ENCODE peak calls at places on chromosomes 7 and 10, in six cellular contexts. I, C, Y, B, K and A are unnamed samples.

GRCh38 chr10:78570633-78571032 is 498.1 kb upstream of the ZMIZ1 start:
- DNase-seq in B (no peak), I (no peak), C (peak), K (no peak), Y (no peak), A (no peak)

GRCh38 chr7:18859331-18859730 is 258.1 kb downstream of the TWIST1 start:
- DNase-seq in Y (no peak), K (no peak), I (peak), C (no peak), B (no peak), A (no peak)

GRCh38 chr7:17617857-17618651 is 319.6 kb downstream of the AHR start:
- DNase-seq in K (no peak), I (no peak), B (no peak), C (no peak), Y (no peak), A (no peak)

GRCh38 chr10:30151581-30152389 is 92.4 kb upstream of the JCAD start:
- DNase-seq in B (no peak), I (peak), C (no peak), K (peak), Y (no peak), A (no peak)

GRCh38 chr7:19519443-19519977 is 189.3 kb downstream of the POLR1F start:
- DNase-seq in B (no peak), Y (no peak), C (no peak), K (no peak), I (peak), A (no peak)

GRCh38 chr7:148702876-148703670 is 4.4 kb downstream of the CUL1 start:
- DNase-seq in I (no peak), K (no peak), Y (no peak), C (no peak), B (no peak), A (no peak)

GRCh38 chr10:92239600-92240288 is 51.1 kb downstream of the CPEB3 start:
- DNase-seq in C (peak), K (peak), B (peak), I (peak), Y (peak), A (peak)

GRCh38 chr10:62492012-62492869 is 118.1 kb downstream of the ZNF365 start:
- DNase-seq in K (peak), C (no peak), Y (no peak), I (peak), B (no peak), A (no peak)

GRCh38 chr10:62893036-62893435 is 76.9 kb upstream of the EGR2 start:
- DNase-seq in I (peak), K (no peak), Y (no peak), C (no peak), B (no peak), A (no peak)

GRCh38 chr7:37420931-37421330 is 27.7 kb downstream of the ELMO1 start:
- DNase-seq in K (no peak), B (no peak), C (no peak), Y (no peak), I (no peak), A (no peak)

GRCh38 chr7:31934551-31934950 is 135.7 kb downstream of the PDE1C start:
- DNase-seq in C (no peak), I (no peak), Y (no peak), K (no peak), B (no peak), A (no peak)

GRCh38 chr7:111091623-111092370 is 870 bp downstream of the LRRN3 start:
- DNase-seq in C (no peak), Y (no peak), B (no peak), I (no peak), K (no peak), A (no peak)

GRCh38 chr10:53754851-53755250 is 982.3 kb upstream of the MBL2 start:
- DNase-seq in C (no peak), K (peak), B (no peak), Y (no peak), I (no peak), A (no peak)

GRCh38 chr10:59770689-59771088 is 17.4 kb upstream of the MRLN start:
- DNase-seq in C (no peak), Y (no peak), I (no peak), B (no peak), K (no peak), A (no peak)

GRCh38 chr7:155998766-155999630 is 186.7 kb upstream of the SHH start:
- DNase-seq in C (no peak), B (no peak), I (no peak), K (no peak), Y (no peak), A (peak)

GRCh38 chr10:78365711-78366110 is 332.0 kb downstream of the RPS24 start:
- DNase-seq in Y (no peak), I (no peak), C (no peak), K (no peak), B (no peak), A (peak)

GRCh38 chr7:29878081-29878688 is 71.9 kb downstream of the WIPF3 start:
- DNase-seq in Y (no peak), K (peak), C (no peak), I (peak), B (no peak), A (no peak)

GRCh38 chr7:73717991-73718405 is 1.5 kb downstream of the STX1A start:
- DNase-seq in I (peak), Y (no peak), C (no peak), B (no peak), K (no peak), A (no peak)

GRCh38 chr10:15626937-15627336 is 92.8 kb downstream of the ITGA8 start:
- DNase-seq in C (no peak), K (no peak), B (no peak), I (no peak), Y (no peak), A (no peak)

GRCh38 chr7:51472873-51473272 is 156.3 kb upstream of the COBL start:
- DNase-seq in C (no peak), B (no peak), I (no peak), K (no peak), Y (no peak), A (no peak)

GRCh38 chr7:51477323-51477722 is 160.7 kb upstream of the COBL start:
- DNase-seq in K (no peak), Y (no peak), B (no peak), I (no peak), C (no peak), A (no peak)

GRCh38 chr7:51472017-51472296 is 155.3 kb upstream of the COBL start:
- DNase-seq in B (no peak), Y (no peak), C (no peak), I (no peak), K (peak), A (no peak)

GRCh38 chr7:51467384-51468017 is 150.9 kb upstream of the COBL start:
- DNase-seq in I (no peak), C (no peak), B (no peak), K (no peak), Y (no peak), A (no peak)

DNA sequence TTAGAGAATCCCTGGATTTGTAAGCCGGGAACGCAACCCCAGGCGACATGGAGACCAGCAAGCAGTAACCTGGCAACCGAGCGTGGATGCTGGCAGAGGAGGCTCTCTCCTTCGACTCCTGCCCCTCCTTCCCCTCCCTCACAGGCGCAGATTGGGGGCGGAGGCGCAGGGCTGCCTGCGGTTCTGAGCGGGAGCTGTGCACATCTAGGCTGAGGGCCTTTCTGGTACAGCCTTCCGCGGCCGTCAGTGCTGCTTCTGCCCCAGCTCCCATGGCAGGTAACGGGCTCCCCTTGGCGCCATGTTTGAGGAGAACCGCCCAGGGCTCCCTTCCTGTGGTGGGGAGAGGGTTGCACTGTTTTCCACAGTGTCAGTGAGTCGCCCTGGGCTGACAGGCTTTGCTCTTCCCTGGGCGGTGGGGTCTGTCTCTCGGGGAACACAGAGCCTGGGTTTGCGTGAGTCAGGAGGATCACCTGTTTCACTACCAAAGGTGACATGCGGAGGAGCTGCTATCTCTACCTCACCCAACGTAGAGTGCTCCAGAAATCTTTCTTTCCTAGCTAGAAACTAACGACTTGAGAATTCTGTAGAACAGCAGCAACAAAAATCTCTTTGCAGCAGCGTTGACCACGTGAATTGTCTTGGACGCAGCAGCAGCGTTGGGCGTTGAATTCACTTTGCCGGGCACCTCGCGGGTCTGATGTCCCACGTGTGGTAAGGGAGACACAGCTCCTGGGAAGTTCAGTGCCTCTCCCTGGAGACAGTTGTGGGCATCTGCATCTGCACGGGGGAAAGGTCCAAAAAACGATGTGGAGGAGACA is 154.8 kb upstream of the COBL start:
- DNase-seq in K (peak), B (no peak), Y (no peak), I (no peak), C (no peak), A (peak)
- H3K4me3 ChIP-seq in K (peak), B (no peak), Y (no peak), I (no peak), C (no peak), A (peak)

GRCh38 chr10:76905251-76905650 is 732.4 kb downstream of the KCNMA1 start:
- DNase-seq in I (no peak), K (no peak), Y (no peak), C (no peak), B (no peak), A (no peak)

GRCh38 chr10:76901701-76902100 is 735.9 kb downstream of the KCNMA1 start:
- DNase-seq in K (no peak), B (no peak), I (no peak), Y (no peak), C (no peak), A (no peak)

GRCh38 chr10:76903387-76903786 is 734.2 kb downstream of the KCNMA1 start:
- DNase-seq in K (no peak), Y (no peak), C (no peak), B (no peak), I (no peak), A (no peak)

GRCh38 chr10:76906221-76906620 is 731.4 kb downstream of the KCNMA1 start:
- DNase-seq in B (no peak), I (no peak), K (no peak), Y (no peak), C (no peak), A (no peak)

DNA sequence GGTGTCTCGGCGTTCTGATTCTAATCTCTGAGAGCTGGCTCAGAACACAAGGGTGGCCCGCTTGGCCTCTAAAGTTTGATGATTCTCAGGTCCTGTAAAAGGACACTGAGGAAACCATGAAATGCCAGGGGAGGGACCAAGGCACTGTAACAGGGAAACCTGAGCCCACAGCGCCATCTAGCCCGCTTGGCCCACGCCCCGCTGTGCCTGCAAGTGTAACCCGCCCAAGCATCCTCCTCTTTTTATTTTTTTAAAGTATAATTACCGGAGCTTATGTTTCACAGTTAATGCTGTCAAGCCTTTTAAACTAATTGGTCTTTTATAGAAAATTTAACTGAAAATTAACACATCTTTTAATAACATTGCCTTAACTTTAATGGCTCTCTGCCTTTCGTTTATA is 734.7 kb downstream of the KCNMA1 start:
- DNase-seq in K (peak), I (no peak), Y (peak), C (peak), B (no peak), A (no peak)
- TF ChIP-seq CTCF in K (peak), I (peak), Y (peak), C (no peak), B (no peak), A (no peak)

DNA sequence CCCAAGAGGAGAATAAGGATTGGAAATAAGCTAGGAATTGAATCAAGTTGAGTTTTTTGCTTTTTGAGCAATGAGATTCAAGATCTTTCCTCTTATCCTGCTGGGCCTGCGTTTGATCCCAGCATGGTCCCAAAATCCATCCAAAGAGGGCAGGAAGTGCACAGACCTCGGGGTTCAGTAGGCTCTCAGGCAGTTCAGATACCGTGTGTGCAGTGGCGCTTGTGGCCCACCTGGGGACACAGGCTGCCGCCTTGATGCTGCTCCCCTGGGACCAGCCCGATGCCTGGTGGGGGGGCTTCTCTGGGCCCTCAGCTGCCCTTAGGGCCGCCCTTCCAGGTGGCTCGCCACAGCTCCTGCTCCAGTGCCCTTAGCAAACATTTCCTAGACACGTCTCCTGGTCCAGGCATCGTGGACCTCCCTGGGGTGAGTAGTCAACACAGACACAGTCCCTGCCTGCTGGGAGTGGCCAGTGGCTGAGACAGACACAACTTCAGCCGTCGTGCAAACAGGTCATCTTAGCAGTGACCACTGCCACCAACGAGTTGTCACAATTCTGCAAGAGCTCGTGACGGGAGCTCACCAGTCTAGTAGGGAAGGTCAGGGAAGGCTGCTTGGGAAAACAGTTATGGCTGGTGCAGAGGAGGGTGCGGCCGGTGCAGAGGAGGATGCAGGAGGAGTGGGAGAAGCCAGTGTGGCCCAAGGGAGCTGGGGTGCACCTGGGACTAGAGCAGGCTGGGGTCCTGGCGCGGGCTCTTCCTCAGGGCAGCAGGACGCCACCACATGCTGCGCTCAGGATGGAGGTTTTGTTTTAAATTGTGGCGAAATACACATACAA is 21.7 kb upstream of the JAKMIP3 start:
- DNase-seq in C (no peak), Y (no peak), I (no peak), K (no peak), B (no peak), A (no peak)
- H3K27ac ChIP-seq in C (no peak), Y (no peak), I (no peak), K (no peak), B (no peak), A (no peak)

GRCh38 chr7:131052285-131052942 is 275.3 kb upstream of the MKLN1 start:
- DNase-seq in C (no peak), I (no peak), Y (no peak), K (no peak), B (no peak), A (no peak)
- H3K4me3 ChIP-seq in C (no peak), I (no peak), Y (no peak), K (no peak), B (no peak), A (no peak)

GRCh38 chr7:132500727-132501410 is 75.4 kb downstream of the PLXNA4 start:
- DNase-seq in B (no peak), K (peak), Y (peak), C (no peak), I (no peak), A (no peak)
- TF ChIP-seq CTCF in B (no peak), K (peak), Y (no peak), C (peak), I (no peak), A (no peak)

DNA sequence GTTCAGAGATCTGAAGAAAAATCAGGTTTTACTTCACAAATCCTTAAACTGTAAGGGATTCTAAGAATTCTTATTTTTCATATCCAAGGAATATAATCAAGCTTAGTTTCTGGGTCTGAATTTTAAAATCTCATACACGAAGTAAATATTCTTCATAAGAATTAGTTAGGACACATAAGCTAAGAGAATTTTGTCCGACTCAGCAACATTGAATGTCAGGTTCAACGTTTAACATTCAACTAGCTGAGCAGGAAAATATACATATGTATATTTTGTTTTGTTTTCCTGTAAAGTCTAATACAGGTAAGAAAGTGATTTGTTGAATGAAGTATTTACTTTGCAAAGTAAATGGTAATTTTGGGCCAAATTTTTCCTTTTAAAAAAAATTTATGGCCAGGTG is 106.6 kb upstream of the SEMA3E start:
- DNase-seq in B (no peak), C (no peak), I (no peak), Y (no peak), K (no peak), A (no peak)
- H3K27ac ChIP-seq in B (no peak), C (no peak), I (no peak), Y (no peak), K (no peak), A (no peak)

GRCh38 chr10:125231813-125232475 is 71.6 kb upstream of the CTBP2 start:
- DNase-seq in K (no peak), I (no peak), C (no peak), B (no peak), Y (no peak), A (no peak)
- H3K4me3 ChIP-seq in K (no peak), I (no peak), C (no peak), B (no peak), Y (no peak), A (no peak)

DNA sequence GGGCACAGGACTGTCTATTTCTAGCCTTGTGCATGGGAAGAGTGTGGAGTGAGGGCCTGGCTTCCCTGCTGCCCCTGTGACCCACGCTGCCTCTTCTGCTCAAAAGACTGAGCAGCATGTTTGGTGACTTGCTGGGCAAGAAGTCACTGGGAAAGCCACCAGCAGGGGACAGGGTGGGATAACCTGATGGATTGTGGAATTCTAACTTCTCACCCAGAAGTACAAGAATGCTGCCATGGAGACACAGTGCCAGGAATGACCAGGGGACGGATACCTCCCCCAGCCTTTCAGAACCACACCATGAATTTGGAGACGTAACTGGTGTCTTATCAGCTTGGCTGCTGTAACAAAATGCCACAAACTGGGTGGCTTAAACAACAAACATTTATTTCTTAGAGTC is 28.4 kb downstream of the GALNTL5 start:
- DNase-seq in I (no peak), B (no peak), C (no peak), K (peak), Y (no peak), A (no peak)
- TF ChIP-seq CTCF in I (no peak), B (no peak), C (no peak), K (no peak), Y (no peak), A (no peak)

GRCh38 chr10:33215154-33215553 is 119.3 kb downstream of the NRP1 start:
- DNase-seq in B (no peak), I (no peak), C (no peak), Y (no peak), K (no peak), A (no peak)

GRCh38 chr10:33217854-33218253 is 116.6 kb downstream of the NRP1 start:
- DNase-seq in B (no peak), Y (no peak), C (no peak), K (no peak), I (peak), A (no peak)

GRCh38 chr10:33215635-33216034 is 118.8 kb downstream of the NRP1 start:
- DNase-seq in C (no peak), B (no peak), I (no peak), Y (no peak), K (no peak), A (no peak)

GRCh38 chr10:33214174-33214573 is 120.3 kb downstream of the NRP1 start:
- DNase-seq in K (no peak), C (no peak), Y (no peak), I (no peak), B (no peak), A (no peak)

GRCh38 chr10:33216661-33217427 is 117.6 kb downstream of the NRP1 start:
- DNase-seq in C (no peak), K (no peak), B (no peak), I (peak), Y (no peak), A (no peak)
- H3K27ac ChIP-seq in C (no peak), K (no peak), B (no peak), I (peak), Y (no peak), A (no peak)

GRCh38 chr7:33909312-33909711 is 4.0 kb downstream of the BMPER start:
- DNase-seq in B (no peak), I (no peak), K (no peak), Y (no peak), C (no peak), A (no peak)
- H3K4me3 ChIP-seq in B (no peak), I (no peak), K (no peak), Y (no peak), C (no peak), A (peak)